ENCODE peak calls at places on chromosomes 12 and 14, in five cellular contexts. A is activated T-helper 1 cell treated with anti-CD3 and anti-CD28 coated beads, Interleukin-12 subunit alpha, Interleukin-12 subunit beta, Interleukin-2, Interleukin-4 antibody, amounts not matched to agents 30 ng/mL and 10 ng/mL and 1 ng/mL, durations not matched to agents 14 hours and 24 hours and 36 hours; B is OCI-M1; H is AG09319; L is DMS153. E is an unnamed sample.

GRCh38 chr14:22907429-22907828 is 11.5 kb downstream of the RBM23 start:
- DNase-seq in A (no peak), L (no peak), B (no peak), H (no peak), E (no peak)

GRCh38 chr12:56749364-56749763 is 2.8 kb downstream of the PRIM1 start:
- DNase-seq in L (no peak), H (no peak), A (no peak), B (peak; percentile 76), E (no peak)

GRCh38 chr12:52126050-52126604 is 46.6 kb downstream of the SMIM41 start:
- DNase-seq in A (no peak), B (no peak), H (no peak), L (no peak), E (no peak)

GRCh38 chr14:50069325-50069724 is 47.0 kb downstream of the VCPKMT start:
- DNase-seq in L (peak; percentile 14), A (no peak), B (no peak), H (no peak), E (no peak)

GRCh38 chr14:55938249-55938791 is 179.9 kb upstream of the PELI2 start:
- DNase-seq in B (no peak), H (peak; percentile 16), A (no peak), L (peak; percentile 5), E (peak; percentile 66)

GRCh38 chr14:95313707-95314106 is 6.0 kb downstream of the CLMN start:
- DNase-seq in L (no peak), B (peak; percentile 27), A (no peak), H (no peak), E (no peak)

GRCh38 chr12:23433121-23433520 is 516.3 kb downstream of the SOX5 start:
- DNase-seq in B (no peak), L (no peak), A (no peak), H (no peak), E (no peak)

GRCh38 chr12:125247477-125247876 is 182.2 kb downstream of the AACS start:
- DNase-seq in L (no peak), H (no peak), A (no peak), B (no peak), E (no peak)

GRCh38 chr12:54350743-54351142 is 13.5 kb downstream of the GPR84 start:
- DNase-seq in B (no peak), H (no peak), L (no peak), A (no peak), E (peak; percentile 25)

GRCh38 chr14:22465201-22465835 is 123.7 kb downstream of the DAD1 start:
- DNase-seq in L (no peak), A (no peak), B (no peak), H (no peak), E (no peak)

GRCh38 chr14:74867673-74868072 is 8.3 kb downstream of the PROX2 start:
- DNase-seq in H (peak; percentile 69), A (peak; percentile 48), B (peak; percentile 32), L (no peak), E (peak; percentile 81)